ENCODE peak calls at places on chromosomes 2 and 18, in seven cellular contexts. V is mesenchymal stem cell, P is amniotic stem cell, H is K562, F is AG04449, O is right cardiac atrium, D is Kasumi-1. Q is an unnamed sample.

GRCh38 chr2:128309341-128310093 is 9.2 kb downstream of the HS6ST1 start:
- DNase-seq in V (peak; percentile 87), P (no peak), H (peak; percentile 73), F (no peak), O (peak; percentile 73), D (no peak), Q (no peak)

GRCh38 chr18:7877609-7878008 is 310.5 kb downstream of the PTPRM start:
- DNase-seq in V (no peak), P (no peak), H (no peak), F (no peak), O (no peak), D (no peak), Q (no peak)

GRCh38 chr2:20640411-20641122 is 10.3 kb downstream of the HS1BP3 start:
- DNase-seq in V (no peak), P (no peak), H (no peak), F (no peak), O (peak; percentile 83), D (no peak), Q (no peak)

GRCh38 chr2:171109571-171109970 is 51.1 kb downstream of the TLK1 start:
- DNase-seq in V (no peak), P (no peak), H (no peak), F (no peak), O (no peak), D (no peak), Q (no peak)

GRCh38 chr18:44079602-44080001 is 601.1 kb upstream of the SETBP1 start:
- DNase-seq in V (peak; percentile 75), P (peak; percentile 37), H (no peak), F (peak; percentile 7), O (no peak), D (no peak), Q (no peak)

GRCh38 chr2:95353055-95353575 is 49.4 kb upstream of the FAHD2A start:
- DNase-seq in V (no peak), P (no peak), H (no peak), F (no peak), O (no peak), D (no peak), Q (no peak)

GRCh38 chr2:190409616-190410015 is 1.5 kb downstream of the MFSD6 start:
- DNase-seq in V (no peak), P (no peak), H (no peak), F (no peak), O (no peak), D (no peak), Q (no peak)

GRCh38 chr2:42317945-42318344 is 43.1 kb downstream of the COX7A2L start:
- DNase-seq in V (no peak), P (no peak), H (no peak), F (no peak), O (no peak), D (no peak), Q (no peak)

GRCh38 chr2:151777487-151777886 is 43.2 kb upstream of the NEB start:
- DNase-seq in V (no peak), P (no peak), H (no peak), F (no peak), O (no peak), D (peak; percentile 38), Q (peak; percentile 14)

GRCh38 chr2:176457486-176457885 is 188.2 kb downstream of the MTX2 start:
- DNase-seq in V (no peak), P (no peak), H (no peak), F (no peak), O (no peak), D (no peak), Q (no peak)

GRCh38 chr2:167929461-167929860 is 317.9 kb downstream of the STK39 start:
- DNase-seq in V (no peak), P (no peak), H (no peak), F (no peak), O (no peak), D (no peak), Q (no peak)

GRCh38 chr18:6413554-6414117 is 1.1 kb downstream of the L3MBTL4 start:
- DNase-seq in V (no peak), P (no peak), H (no peak), F (no peak), O (no peak), D (no peak), Q (no peak)

GRCh38 chr2:171404258-171404657 is 29.5 kb downstream of the METTL8 start:
- DNase-seq in V (peak; percentile 64), P (peak; percentile 50), H (no peak), F (no peak), O (no peak), D (no peak), Q (no peak)

GRCh38 chr18:26301681-26302080 is 75.4 kb downstream of the TAF4B start:
- DNase-seq in V (peak; percentile 9), P (no peak), H (no peak), F (peak; percentile 23), O (no peak), D (peak; percentile 30), Q (no peak)

GRCh38 chr2:52776571-52776970 is 991.0 kb upstream of the CHAC2 start:
- DNase-seq in V (peak; percentile 12), P (no peak), H (no peak), F (no peak), O (no peak), D (no peak), Q (no peak)

GRCh38 chr2:1755436-1756191 is 11.3 kb upstream of the PXDN start:
- DNase-seq in V (peak; percentile 82), P (no peak), H (no peak), F (no peak), O (no peak), D (no peak), Q (no peak)

GRCh38 chr2:26581266-26581990 is 59.7 kb downstream of the CIB4 start:
- DNase-seq in V (no peak), P (no peak), H (no peak), F (no peak), O (no peak), D (no peak), Q (no peak)

GRCh38 chr2:79611448-79612016 is 98.7 kb downstream of the CTNNA2 start:
- DNase-seq in V (no peak), P (no peak), H (no peak), F (no peak), O (no peak), D (no peak), Q (peak; percentile 29)

GRCh38 chr18:37492952-37493351 is 72.6 kb downstream of the CELF4 start:
- DNase-seq in V (no peak), P (no peak), H (no peak), F (no peak), O (no peak), D (no peak), Q (no peak)

GRCh38 chr2:241801611-241802420 is 7.2 kb upstream of the NEU4 start:
- DNase-seq in V (no peak), P (no peak), H (peak; percentile 77), F (no peak), O (peak; percentile 47), D (no peak), Q (peak; percentile 61)

GRCh38 chr2:23900133-23900926 is 26.6 kb downstream of the ATAD2B start:
- DNase-seq in V (no peak), P (no peak), H (no peak), F (no peak), O (no peak), D (no peak), Q (no peak)

GRCh38 chr2:19733951-19734425 is 167.8 kb downstream of the TTC32 start:
- DNase-seq in V (peak; percentile 85), P (peak; percentile 17), H (no peak), F (no peak), O (no peak), D (no peak), Q (no peak)

GRCh38 chr2:238097201-238097987 is 2.7 kb upstream of the ESPNL start:
- DNase-seq in V (no peak), P (no peak), H (no peak), F (no peak), O (no peak), D (no peak), Q (no peak)

GRCh38 chr18:45197526-45197970 is 417.7 kb upstream of the SLC14A2 start:
- DNase-seq in V (peak; percentile 80), P (no peak), H (no peak), F (peak; percentile 45), O (no peak), D (no peak), Q (peak; percentile 2)

GRCh38 chr2:36797324-36798070 is 101.0 kb downstream of the VIT start:
- DNase-seq in V (no peak), P (no peak), H (no peak), F (no peak), O (no peak), D (no peak), Q (no peak)

GRCh38 chr2:203122317-203122998 is 107.8 kb downstream of the NBEAL1 start:
- DNase-seq in V (peak; percentile 8), P (no peak), H (no peak), F (no peak), O (no peak), D (peak; percentile 35), Q (peak; percentile 8)

GRCh38 chr2:235769046-235769445 is 275.2 kb downstream of the AGAP1 start:
- DNase-seq in V (no peak), P (no peak), H (no peak), F (no peak), O (no peak), D (no peak), Q (no peak)

GRCh38 chr18:44841769-44842587 is 161.3 kb downstream of the SETBP1 start:
- DNase-seq in V (no peak), P (no peak), H (no peak), F (no peak), O (no peak), D (no peak), Q (no peak)

GRCh38 chr2:62478093-62478580 is 27.9 kb downstream of the TMEM17 start:
- DNase-seq in V (peak; percentile 52), P (no peak), H (no peak), F (no peak), O (no peak), D (peak; percentile 84), Q (no peak)

GRCh38 chr2:109087055-109087663 is 41.8 kb upstream of the SH3RF3 start:
- DNase-seq in V (no peak), P (no peak), H (no peak), F (no peak), O (no peak), D (no peak), Q (no peak)